ENCODE peak calls at places on chromosomes 7 and 10, in ten cellular contexts. One of them, this sample, is unnamed.

GRCh38 chr10:44863344-44864041 is 47.6 kb upstream of the TMEM72 start:
- DNase-seq in ovary: no peak
- DNase-seq in NCI-H2171 treated with DMSO at 0.1 percent for 48 hours: no peak
- DNase-seq in OCI-LY7: no peak
- DNase-seq in stimulated activated CD4-positive, alpha-beta T cell treated with anti-CD3 and anti-CD28 coated beads, Interleukin-15, amount 100 ng/mL, for 24 hours: no peak
- DNase-seq in GM03348: no peak
- DNase-seq in HTR-8/SVneo: no peak
- DNase-seq in NCI-H345: no peak
- DNase-seq in cardiac muscle cell: no peak
- DNase-seq in NCI-H1105: no peak
- DNase-seq in this sample: peak

GRCh38 chr7:1700086-1700485 is 30.0 kb downstream of the ELFN1 start:
- DNase-seq in HTR-8/SVneo: no peak
- DNase-seq in cardiac muscle cell: no peak
- DNase-seq in NCI-H1105: no peak
- DNase-seq in stimulated activated CD4-positive, alpha-beta T cell treated with anti-CD3 and anti-CD28 coated beads, Interleukin-15, amount 100 ng/mL, for 24 hours: no peak
- DNase-seq in GM03348: no peak
- DNase-seq in ovary: no peak
- DNase-seq in NCI-H345: no peak
- DNase-seq in OCI-LY7: no peak
- DNase-seq in NCI-H2171 treated with DMSO at 0.1 percent for 48 hours: no peak
- DNase-seq in this sample: no peak

GRCh38 chr10:55500931-55501559 is 700.0 kb upstream of the PCDH15 start:
- DNase-seq in NCI-H345: no peak
- DNase-seq in NCI-H1105: peak
- DNase-seq in cardiac muscle cell: peak
- DNase-seq in ovary: no peak
- DNase-seq in stimulated activated CD4-positive, alpha-beta T cell treated with anti-CD3 and anti-CD28 coated beads, Interleukin-15, amount 100 ng/mL, for 24 hours: no peak
- DNase-seq in HTR-8/SVneo: peak
- DNase-seq in NCI-H2171 treated with DMSO at 0.1 percent for 48 hours: no peak
- DNase-seq in GM03348: peak
- DNase-seq in OCI-LY7: peak
- DNase-seq in this sample: no peak

GRCh38 chr7:135023622-135024021 is 37.3 kb downstream of the AGBL3 start:
- DNase-seq in NCI-H1105: no peak
- DNase-seq in OCI-LY7: no peak
- DNase-seq in HTR-8/SVneo: no peak
- DNase-seq in stimulated activated CD4-positive, alpha-beta T cell treated with anti-CD3 and anti-CD28 coated beads, Interleukin-15, amount 100 ng/mL, for 24 hours: no peak
- DNase-seq in NCI-H2171 treated with DMSO at 0.1 percent for 48 hours: no peak
- DNase-seq in cardiac muscle cell: no peak
- DNase-seq in ovary: no peak
- DNase-seq in GM03348: no peak
- DNase-seq in NCI-H345: no peak
- DNase-seq in this sample: no peak

GRCh38 chr10:31745612-31746376 is 182.8 kb downstream of the ARHGAP12 start:
- DNase-seq in ovary: no peak
- DNase-seq in NCI-H345: no peak
- DNase-seq in stimulated activated CD4-positive, alpha-beta T cell treated with anti-CD3 and anti-CD28 coated beads, Interleukin-15, amount 100 ng/mL, for 24 hours: peak
- DNase-seq in cardiac muscle cell: peak
- DNase-seq in NCI-H2171 treated with DMSO at 0.1 percent for 48 hours: no peak
- DNase-seq in GM03348: peak
- DNase-seq in NCI-H1105: no peak
- DNase-seq in OCI-LY7: no peak
- DNase-seq in HTR-8/SVneo: peak
- DNase-seq in this sample: no peak

GRCh38 chr7:100604078-100604975 is 2.2 kb downstream of the PCOLCE start:
- DNase-seq in stimulated activated CD4-positive, alpha-beta T cell treated with anti-CD3 and anti-CD28 coated beads, Interleukin-15, amount 100 ng/mL, for 24 hours: peak
- DNase-seq in HTR-8/SVneo: peak
- DNase-seq in NCI-H1105: peak
- DNase-seq in GM03348: peak
- DNase-seq in ovary: peak
- DNase-seq in NCI-H2171 treated with DMSO at 0.1 percent for 48 hours: peak
- DNase-seq in cardiac muscle cell: peak
- DNase-seq in OCI-LY7: peak
- DNase-seq in NCI-H345: peak
- DNase-seq in this sample: no peak

GRCh38 chr10:108545921-108546320 is 1377.4 kb downstream of the XPNPEP1 start:
- DNase-seq in HTR-8/SVneo: no peak
- DNase-seq in ovary: no peak
- DNase-seq in GM03348: no peak
- DNase-seq in NCI-H345: no peak
- DNase-seq in OCI-LY7: peak
- DNase-seq in NCI-H2171 treated with DMSO at 0.1 percent for 48 hours: no peak
- DNase-seq in stimulated activated CD4-positive, alpha-beta T cell treated with anti-CD3 and anti-CD28 coated beads, Interleukin-15, amount 100 ng/mL, for 24 hours: no peak
- DNase-seq in NCI-H1105: peak
- DNase-seq in cardiac muscle cell: no peak
- DNase-seq in this sample: no peak

GRCh38 chr10:78408011-78408410 is 374.3 kb downstream of the RPS24 start:
- DNase-seq in NCI-H1105: no peak
- DNase-seq in NCI-H345: no peak
- DNase-seq in cardiac muscle cell: no peak
- DNase-seq in HTR-8/SVneo: no peak
- DNase-seq in OCI-LY7: no peak
- DNase-seq in NCI-H2171 treated with DMSO at 0.1 percent for 48 hours: no peak
- DNase-seq in stimulated activated CD4-positive, alpha-beta T cell treated with anti-CD3 and anti-CD28 coated beads, Interleukin-15, amount 100 ng/mL, for 24 hours: no peak
- DNase-seq in ovary: no peak
- DNase-seq in GM03348: no peak
- DNase-seq in this sample: no peak

GRCh38 chr7:46024263-46024916 is 103.3 kb upstream of the IGFBP3 start:
- DNase-seq in OCI-LY7: no peak
- DNase-seq in cardiac muscle cell: no peak
- DNase-seq in NCI-H2171 treated with DMSO at 0.1 percent for 48 hours: no peak
- DNase-seq in HTR-8/SVneo: no peak
- DNase-seq in GM03348: no peak
- DNase-seq in NCI-H345: no peak
- DNase-seq in stimulated activated CD4-positive, alpha-beta T cell treated with anti-CD3 and anti-CD28 coated beads, Interleukin-15, amount 100 ng/mL, for 24 hours: no peak
- DNase-seq in NCI-H1105: no peak
- DNase-seq in ovary: no peak
- DNase-seq in this sample: no peak

GRCh38 chr7:138842111-138842510 is 44.1 kb upstream of the ATP6V0A4 start:
- DNase-seq in NCI-H1105: no peak
- DNase-seq in HTR-8/SVneo: peak
- DNase-seq in OCI-LY7: no peak
- DNase-seq in NCI-H2171 treated with DMSO at 0.1 percent for 48 hours: no peak
- DNase-seq in cardiac muscle cell: peak
- DNase-seq in NCI-H345: no peak
- DNase-seq in GM03348: peak
- DNase-seq in stimulated activated CD4-positive, alpha-beta T cell treated with anti-CD3 and anti-CD28 coated beads, Interleukin-15, amount 100 ng/mL, for 24 hours: no peak
- DNase-seq in ovary: no peak
- DNase-seq in this sample: no peak

GRCh38 chr7:103296901-103297836 is at the start of gene PMPCB:
- DNase-seq in GM03348: peak
- DNase-seq in cardiac muscle cell: peak
- DNase-seq in NCI-H1105: peak
- DNase-seq in HTR-8/SVneo: peak
- DNase-seq in ovary: peak
- DNase-seq in NCI-H345: peak
- DNase-seq in NCI-H2171 treated with DMSO at 0.1 percent for 48 hours: peak
- DNase-seq in OCI-LY7: peak
- DNase-seq in stimulated activated CD4-positive, alpha-beta T cell treated with anti-CD3 and anti-CD28 coated beads, Interleukin-15, amount 100 ng/mL, for 24 hours: peak
- DNase-seq in this sample: peak

GRCh38 chr7:1192171-1192676 is 32.2 kb upstream of the ZFAND2A start:
- DNase-seq in NCI-H345: no peak
- DNase-seq in NCI-H2171 treated with DMSO at 0.1 percent for 48 hours: no peak
- DNase-seq in OCI-LY7: no peak
- DNase-seq in GM03348: peak
- DNase-seq in NCI-H1105: no peak
- DNase-seq in cardiac muscle cell: peak
- DNase-seq in stimulated activated CD4-positive, alpha-beta T cell treated with anti-CD3 and anti-CD28 coated beads, Interleukin-15, amount 100 ng/mL, for 24 hours: no peak
- DNase-seq in ovary: no peak
- DNase-seq in HTR-8/SVneo: peak
- DNase-seq in this sample: no peak

GRCh38 chr10:109899578-109900355 is 23.5 kb downstream of the XPNPEP1 start:
- DNase-seq in GM03348: peak
- DNase-seq in NCI-H345: no peak
- DNase-seq in NCI-H1105: no peak
- DNase-seq in cardiac muscle cell: peak
- DNase-seq in stimulated activated CD4-positive, alpha-beta T cell treated with anti-CD3 and anti-CD28 coated beads, Interleukin-15, amount 100 ng/mL, for 24 hours: no peak
- DNase-seq in HTR-8/SVneo: no peak
- DNase-seq in ovary: peak
- DNase-seq in OCI-LY7: no peak
- DNase-seq in NCI-H2171 treated with DMSO at 0.1 percent for 48 hours: no peak
- DNase-seq in this sample: no peak

GRCh38 chr7:18550574-18550973 is 55.0 kb downstream of the HDAC9 start:
- DNase-seq in NCI-H345: no peak
- DNase-seq in ovary: no peak
- DNase-seq in NCI-H2171 treated with DMSO at 0.1 percent for 48 hours: no peak
- DNase-seq in OCI-LY7: no peak
- DNase-seq in cardiac muscle cell: no peak
- DNase-seq in stimulated activated CD4-positive, alpha-beta T cell treated with anti-CD3 and anti-CD28 coated beads, Interleukin-15, amount 100 ng/mL, for 24 hours: no peak
- DNase-seq in HTR-8/SVneo: no peak
- DNase-seq in GM03348: no peak
- DNase-seq in NCI-H1105: no peak
- DNase-seq in this sample: no peak

GRCh38 chr7:79298145-79298760 is 155.2 kb downstream of the MAGI2 start:
- DNase-seq in ovary: no peak
- DNase-seq in NCI-H1105: peak
- DNase-seq in HTR-8/SVneo: peak
- DNase-seq in NCI-H345: peak
- DNase-seq in NCI-H2171 treated with DMSO at 0.1 percent for 48 hours: peak
- DNase-seq in cardiac muscle cell: peak
- DNase-seq in GM03348: peak
- DNase-seq in stimulated activated CD4-positive, alpha-beta T cell treated with anti-CD3 and anti-CD28 coated beads, Interleukin-15, amount 100 ng/mL, for 24 hours: no peak
- DNase-seq in OCI-LY7: peak
- DNase-seq in this sample: no peak

GRCh38 chr10:89091501-89091900 is 100.9 kb downstream of the FAS start:
- DNase-seq in NCI-H345: no peak
- DNase-seq in stimulated activated CD4-positive, alpha-beta T cell treated with anti-CD3 and anti-CD28 coated beads, Interleukin-15, amount 100 ng/mL, for 24 hours: no peak
- DNase-seq in NCI-H2171 treated with DMSO at 0.1 percent for 48 hours: no peak
- DNase-seq in NCI-H1105: no peak
- DNase-seq in OCI-LY7: no peak
- DNase-seq in GM03348: peak
- DNase-seq in HTR-8/SVneo: no peak
- DNase-seq in ovary: no peak
- DNase-seq in cardiac muscle cell: peak
- DNase-seq in this sample: no peak

GRCh38 chr7:149735779-149736477 is 37.5 kb downstream of the ZNF467 start:
- DNase-seq in HTR-8/SVneo: no peak
- DNase-seq in ovary: no peak
- DNase-seq in stimulated activated CD4-positive, alpha-beta T cell treated with anti-CD3 and anti-CD28 coated beads, Interleukin-15, amount 100 ng/mL, for 24 hours: no peak
- DNase-seq in GM03348: no peak
- DNase-seq in NCI-H345: no peak
- DNase-seq in cardiac muscle cell: no peak
- DNase-seq in NCI-H2171 treated with DMSO at 0.1 percent for 48 hours: no peak
- DNase-seq in OCI-LY7: no peak
- DNase-seq in NCI-H1105: no peak
- DNase-seq in this sample: no peak

GRCh38 chr7:154304740-154305679 is 252.8 kb downstream of the DPP6 start:
- DNase-seq in GM03348: no peak
- DNase-seq in ovary: no peak
- DNase-seq in NCI-H1105: no peak
- DNase-seq in NCI-H2171 treated with DMSO at 0.1 percent for 48 hours: no peak
- DNase-seq in stimulated activated CD4-positive, alpha-beta T cell treated with anti-CD3 and anti-CD28 coated beads, Interleukin-15, amount 100 ng/mL, for 24 hours: no peak
- DNase-seq in OCI-LY7: no peak
- DNase-seq in NCI-H345: peak
- DNase-seq in HTR-8/SVneo: no peak
- DNase-seq in cardiac muscle cell: no peak
- DNase-seq in this sample: no peak

GRCh38 chr10:118802126-118802793 is 47.5 kb upstream of the CACUL1 start:
- DNase-seq in NCI-H345: no peak
- DNase-seq in NCI-H2171 treated with DMSO at 0.1 percent for 48 hours: no peak
- DNase-seq in GM03348: no peak
- DNase-seq in cardiac muscle cell: no peak
- DNase-seq in ovary: no peak
- DNase-seq in HTR-8/SVneo: no peak
- DNase-seq in NCI-H1105: no peak
- DNase-seq in stimulated activated CD4-positive, alpha-beta T cell treated with anti-CD3 and anti-CD28 coated beads, Interleukin-15, amount 100 ng/mL, for 24 hours: no peak
- DNase-seq in OCI-LY7: no peak
- DNase-seq in this sample: no peak

GRCh38 chr7:16989883-16990413 is 108.2 kb upstream of the AGR3 start:
- DNase-seq in stimulated activated CD4-positive, alpha-beta T cell treated with anti-CD3 and anti-CD28 coated beads, Interleukin-15, amount 100 ng/mL, for 24 hours: no peak
- DNase-seq in NCI-H345: peak
- DNase-seq in ovary: peak
- DNase-seq in OCI-LY7: no peak
- DNase-seq in NCI-H1105: peak
- DNase-seq in NCI-H2171 treated with DMSO at 0.1 percent for 48 hours: peak
- DNase-seq in GM03348: peak
- DNase-seq in cardiac muscle cell: peak
- DNase-seq in HTR-8/SVneo: peak
- DNase-seq in this sample: no peak

GRCh38 chr7:24956021-24956420 is 24.0 kb downstream of the OSBPL3 start:
- DNase-seq in OCI-LY7: no peak
- DNase-seq in NCI-H1105: no peak
- DNase-seq in HTR-8/SVneo: no peak
- DNase-seq in stimulated activated CD4-positive, alpha-beta T cell treated with anti-CD3 and anti-CD28 coated beads, Interleukin-15, amount 100 ng/mL, for 24 hours: no peak
- DNase-seq in GM03348: no peak
- DNase-seq in NCI-H2171 treated with DMSO at 0.1 percent for 48 hours: no peak
- DNase-seq in cardiac muscle cell: no peak
- DNase-seq in NCI-H345: no peak
- DNase-seq in ovary: no peak
- DNase-seq in this sample: no peak

GRCh38 chr7:30752979-30753378 is 1.0 kb downstream of the INMT start:
- DNase-seq in NCI-H345: no peak
- DNase-seq in HTR-8/SVneo: no peak
- DNase-seq in ovary: peak
- DNase-seq in NCI-H2171 treated with DMSO at 0.1 percent for 48 hours: no peak
- DNase-seq in stimulated activated CD4-positive, alpha-beta T cell treated with anti-CD3 and anti-CD28 coated beads, Interleukin-15, amount 100 ng/mL, for 24 hours: no peak
- DNase-seq in GM03348: peak
- DNase-seq in NCI-H1105: no peak
- DNase-seq in cardiac muscle cell: peak
- DNase-seq in OCI-LY7: no peak
- DNase-seq in this sample: no peak